ENCODE peak calls at places on chromosome 12, in seven cellular contexts. M, F, U, D, K, N and H are unnamed samples.

GRCh38 chr12:131363416-131363815 is 347.5 kb upstream of the SFSWAP start:
- DNase-seq in M (no peak), F (no peak), U (no peak), D (no peak), K (no peak), N (no peak), H (no peak)

GRCh38 chr12:68611094-68611818 is 557 bp downstream of the RAP1B start:
- DNase-seq in M (peak), F (peak), U (peak), D (peak), K (peak), N (peak), H (no peak)

GRCh38 chr12:115960868-115961802 is 316.4 kb downstream of the MED13L start:
- DNase-seq in M (no peak), F (no peak), U (no peak), D (no peak), K (no peak), N (no peak), H (no peak)

GRCh38 chr12:118319627-118320026 is 53.1 kb downstream of the TAOK3 start:
- DNase-seq in M (no peak), F (no peak), U (no peak), D (no peak), K (no peak), N (no peak), H (no peak)

GRCh38 chr12:63915105-63915830 is 70.8 kb downstream of the SRGAP1 start:
- DNase-seq in M (peak), F (no peak), U (no peak), D (no peak), K (no peak), N (no peak), H (peak)

GRCh38 chr12:93318720-93319522 is 58.8 kb upstream of the NUDT4 start:
- DNase-seq in M (no peak), F (peak), U (peak), D (peak), K (no peak), N (no peak), H (peak)

GRCh38 chr12:101305226-101305779 is 25.4 kb downstream of the UTP20 start:
- DNase-seq in M (no peak), F (no peak), U (no peak), D (no peak), K (no peak), N (no peak), H (no peak)

GRCh38 chr12:58341791-58342190 is 400.4 kb downstream of the ATP23 start:
- DNase-seq in M (no peak), F (no peak), U (no peak), D (no peak), K (no peak), N (no peak), H (no peak)

GRCh38 chr12:121776190-121777098 is 17.0 kb downstream of the RHOF start:
- DNase-seq in M (peak), F (peak), U (peak), D (peak), K (peak), N (peak), H (peak)

GRCh38 chr12:93979189-93979588 is 169.2 kb upstream of the PLXNC1 start:
- DNase-seq in M (no peak), F (peak), U (no peak), D (no peak), K (no peak), N (peak), H (peak)

GRCh38 chr12:56104815-56105476 is 587 bp downstream of the PA2G4 start:
- DNase-seq in M (no peak), F (no peak), U (no peak), D (no peak), K (no peak), N (peak), H (no peak)

GRCh38 chr12:47296828-47297227 is 217.1 kb upstream of the AMIGO2 start:
- DNase-seq in M (no peak), F (no peak), U (no peak), D (no peak), K (no peak), N (no peak), H (no peak)

GRCh38 chr12:130486146-130486435 is 148.4 kb downstream of the PIWIL1 start:
- DNase-seq in M (no peak), F (no peak), U (no peak), D (no peak), K (no peak), N (no peak), H (no peak)

GRCh38 chr12:9241301-9241700 is 33.1 kb upstream of the PZP start:
- DNase-seq in M (no peak), F (no peak), U (no peak), D (no peak), K (no peak), N (no peak), H (no peak)

GRCh38 chr12:57528831-57529555 is 6.4 kb downstream of the MBD6 start:
- DNase-seq in M (no peak), F (no peak), U (no peak), D (no peak), K (no peak), N (no peak), H (no peak)

GRCh38 chr12:8493084-8493483 is 20.2 kb upstream of the CLEC4D start:
- DNase-seq in M (peak), F (no peak), U (no peak), D (no peak), K (no peak), N (peak), H (no peak)

GRCh38 chr12:88681271-88681670 is 101.0 kb upstream of the KITLG start:
- DNase-seq in M (no peak), F (no peak), U (no peak), D (no peak), K (no peak), N (no peak), H (no peak)

GRCh38 chr12:53950441-53950781 is 4.3 kb upstream of the HOXC12 start:
- DNase-seq in M (no peak), F (no peak), U (no peak), D (no peak), K (no peak), N (peak), H (no peak)

GRCh38 chr12:101733166-101733565 is 6.1 kb downstream of the SYCP3 start:
- DNase-seq in M (no peak), F (no peak), U (no peak), D (no peak), K (no peak), N (no peak), H (no peak)

GRCh38 chr12:54352022-54352531 is 12.2 kb downstream of the GPR84 start:
- DNase-seq in M (peak), F (no peak), U (peak), D (peak), K (no peak), N (no peak), H (no peak)

GRCh38 chr12:94545937-94546771 is 86.5 kb upstream of the CEP83 start:
- DNase-seq in M (peak), F (peak), U (peak), D (peak), K (no peak), N (peak), H (peak)

GRCh38 chr12:113244015-113244983 is 23.0 kb downstream of the TPCN1 start:
- DNase-seq in M (peak), F (no peak), U (peak), D (no peak), K (no peak), N (no peak), H (no peak)

GRCh38 chr12:132559652-132560420 is 50.5 kb downstream of the LRCOL1 start:
- DNase-seq in M (no peak), F (peak), U (peak), D (peak), K (no peak), N (peak), H (peak)

GRCh38 chr12:89863968-89864367 is 155.3 kb upstream of the ATP2B1 start:
- DNase-seq in M (peak), F (peak), U (no peak), D (no peak), K (no peak), N (peak), H (no peak)

GRCh38 chr12:89566615-89567014 is 40.8 kb upstream of the POC1B start:
- DNase-seq in M (no peak), F (no peak), U (no peak), D (no peak), K (no peak), N (no peak), H (no peak)

GRCh38 chr12:3041558-3042164 is 35.5 kb upstream of the TSPAN9 start:
- DNase-seq in M (peak), F (peak), U (peak), D (peak), K (no peak), N (peak), H (peak)

GRCh38 chr12:49698619-49699545 is 8.3 kb downstream of the FMNL3 start:
- DNase-seq in M (peak), F (no peak), U (no peak), D (peak), K (no peak), N (peak), H (no peak)

GRCh38 chr12:88579572-88579940 is 715 bp downstream of the KITLG start:
- DNase-seq in M (no peak), F (peak), U (peak), D (peak), K (no peak), N (no peak), H (no peak)

GRCh38 chr12:67471810-67472209 is 176.7 kb upstream of the DYRK2 start:
- DNase-seq in M (no peak), F (no peak), U (no peak), D (no peak), K (no peak), N (no peak), H (no peak)

GRCh38 chr12:38761636-38762342 is 143.6 kb downstream of the CPNE8 start:
- DNase-seq in M (no peak), F (no peak), U (no peak), D (no peak), K (no peak), N (no peak), H (no peak)

GRCh38 chr12:78121969-78122610 is 291.4 kb downstream of the NAV3 start:
- DNase-seq in M (no peak), F (no peak), U (no peak), D (no peak), K (no peak), N (no peak), H (no peak)

GRCh38 chr12:114241973-114242434 is 163.9 kb downstream of the TBX5 start:
- DNase-seq in M (no peak), F (no peak), U (no peak), D (no peak), K (no peak), N (peak), H (no peak)

GRCh38 chr12:66668311-66668710 is 10.6 kb downstream of the GRIP1 start:
- DNase-seq in M (no peak), F (no peak), U (peak), D (no peak), K (no peak), N (no peak), H (no peak)